ENCODE peak calls at places on chromosomes 5 and 9, in six cellular contexts. Y is A549, G is neural crest cell, L is pancreas, Q is right lobe of liver, R is dorsolateral prefrontal cortex. U is an unnamed sample.

GRCh38 chr5:116444373-116445058 is 130.1 kb downstream of the SEMA6A start:
- DNase-seq in Y (no peak), G (no peak), L (no peak), Q (no peak), R (no peak), U (no peak)

GRCh38 chr5:167290478-167290877 is 1001.0 kb upstream of the WWC1 start:
- DNase-seq in Y (no peak), G (no peak), L (no peak), Q (no peak), R (no peak), U (no peak)

GRCh38 chr9:114501786-114502682 is 3.2 kb downstream of the WHRN start:
- DNase-seq in Y (peak; percentile 53), G (no peak), L (no peak), Q (no peak), R (no peak), U (peak; percentile 63)

GRCh38 chr5:166618555-166618954 is 1672.9 kb upstream of the WWC1 start:
- DNase-seq in Y (no peak), G (no peak), L (no peak), Q (no peak), R (no peak), U (no peak)

GRCh38 chr9:135565141-135565628 is 3.6 kb downstream of the PAEP start:
- DNase-seq in Y (no peak), G (no peak), L (no peak), Q (no peak), R (no peak), U (no peak)

GRCh38 chr5:174991807-174992308 is 267.5 kb downstream of the MSX2 start:
- DNase-seq in Y (no peak), G (no peak), L (no peak), Q (no peak), R (no peak), U (no peak)

GRCh38 chr5:36982146-36982545 is 105.6 kb downstream of the NIPBL start:
- DNase-seq in Y (no peak), G (no peak), L (no peak), Q (no peak), R (no peak), U (peak; percentile 10)

GRCh38 chr9:80964951-80965350 is 724.4 kb downstream of the TLE1 start:
- DNase-seq in Y (no peak), G (no peak), L (no peak), Q (no peak), R (no peak), U (no peak)

GRCh38 chr5:132180134-132180745 is 47.4 kb downstream of the P4HA2 start:
- DNase-seq in Y (peak; percentile 69), G (no peak), L (no peak), Q (no peak), R (no peak), U (peak; percentile 79)

GRCh38 chr9:131122158-131122557 is 3.2 kb upstream of the NUP214 start:
- DNase-seq in Y (no peak), G (no peak), L (no peak), Q (no peak), R (no peak), U (no peak)

GRCh38 chr5:55223988-55224240 is 3.2 kb downstream of the MCIDAS start:
- DNase-seq in Y (no peak), G (no peak), L (no peak), Q (no peak), R (no peak), U (no peak)

GRCh38 chr5:135141303-135142268 is 107.6 kb upstream of the PITX1 start:
- DNase-seq in Y (peak; percentile 37), G (no peak), L (no peak), Q (no peak), R (no peak), U (no peak)

GRCh38 chr9:22037954-22038690 is 29.0 kb upstream of the CDKN2B start:
- DNase-seq in Y (no peak), G (no peak), L (no peak), Q (no peak), R (no peak), U (peak; percentile 59)

GRCh38 chr9:16044116-16044881 is 491.5 kb downstream of the CCDC171 start:
- DNase-seq in Y (no peak), G (no peak), L (no peak), Q (no peak), R (no peak), U (peak; percentile 66)

GRCh38 chr5:72123764-72124163 is 16.5 kb downstream of the MAP1B start:
- DNase-seq in Y (no peak), G (no peak), L (no peak), Q (no peak), R (no peak), U (no peak)

GRCh38 chr9:129567842-129568559 is 52.9 kb downstream of the C9orf50 start:
- DNase-seq in Y (peak; percentile 64), G (no peak), L (no peak), Q (peak; percentile 79), R (no peak), U (peak; percentile 65)

GRCh38 chr9:82247318-82247717 is 258.7 kb downstream of the SPATA31D1 start:
- DNase-seq in Y (no peak), G (no peak), L (no peak), Q (no peak), R (no peak), U (peak; percentile 28)

GRCh38 chr5:29079771-29080170 is 2041.4 kb upstream of the CDH9 start:
- DNase-seq in Y (no peak), G (no peak), L (no peak), Q (no peak), R (no peak), U (no peak)

GRCh38 chr9:132193227-132194110 is 31.6 kb downstream of the NTNG2 start:
- DNase-seq in Y (no peak), G (no peak), L (no peak), Q (no peak), R (no peak), U (no peak)

GRCh38 chr9:120851386-120851922 is 8.7 kb upstream of the PSMD5 start:
- DNase-seq in Y (no peak), G (no peak), L (no peak), Q (no peak), R (no peak), U (no peak)

GRCh38 chr5:92163906-92164305 is 780.8 kb upstream of the ARRDC3 start:
- DNase-seq in Y (no peak), G (no peak), L (no peak), Q (no peak), R (no peak), U (no peak)

DNA sequence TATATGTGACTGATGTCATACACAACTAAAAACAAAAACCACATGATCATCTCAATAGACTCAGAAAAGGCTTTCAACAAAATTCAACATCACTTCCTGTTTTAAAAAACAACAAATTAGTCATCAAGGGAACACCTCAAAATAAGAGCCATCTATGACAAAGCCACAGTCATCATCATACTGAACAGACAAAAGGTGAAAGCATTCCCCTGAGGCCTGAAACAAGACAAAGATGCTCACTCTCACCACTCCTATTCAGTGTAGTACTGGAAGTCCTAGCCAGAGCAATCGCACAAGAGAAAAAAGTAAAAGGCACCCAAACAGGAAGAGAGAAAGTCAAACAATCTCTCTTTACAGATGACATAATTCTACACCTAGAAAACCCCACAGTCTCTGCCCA is 893.5 kb upstream of the EDIL3 start:
- DNase-seq in Y (no peak), G (no peak), L (no peak), Q (no peak), R (no peak), U (no peak)
- TF ChIP-seq CTCF in Y (no peak), G (no peak), L (no peak), Q (no peak), R (no peak), U (no peak)

GRCh38 chr5:176535655-176536131 is 1.5 kb downstream of the RNF44 start:
- DNase-seq in Y (no peak), G (no peak), L (no peak), Q (no peak), R (no peak), U (no peak)

GRCh38 chr5:176536132-176536901 is 885 bp downstream of the RNF44 start:
- DNase-seq in Y (peak; percentile 59), G (peak; percentile 65), L (peak; percentile 76), Q (peak; percentile 82), R (peak; percentile 84), U (peak; percentile 89)

GRCh38 chr5:176537608-176538504 is 654 bp upstream of the RNF44 start:
- DNase-seq in Y (peak; percentile 94), G (peak; percentile 88), L (peak; percentile 97), Q (peak; percentile 98), R (peak; percentile 100), U (peak; percentile 100)

GRCh38 chr5:176538505-176538806 is 1.3 kb upstream of the RNF44 start:
- DNase-seq in Y (no peak), G (no peak), L (no peak), Q (no peak), R (no peak), U (no peak)

DNA sequence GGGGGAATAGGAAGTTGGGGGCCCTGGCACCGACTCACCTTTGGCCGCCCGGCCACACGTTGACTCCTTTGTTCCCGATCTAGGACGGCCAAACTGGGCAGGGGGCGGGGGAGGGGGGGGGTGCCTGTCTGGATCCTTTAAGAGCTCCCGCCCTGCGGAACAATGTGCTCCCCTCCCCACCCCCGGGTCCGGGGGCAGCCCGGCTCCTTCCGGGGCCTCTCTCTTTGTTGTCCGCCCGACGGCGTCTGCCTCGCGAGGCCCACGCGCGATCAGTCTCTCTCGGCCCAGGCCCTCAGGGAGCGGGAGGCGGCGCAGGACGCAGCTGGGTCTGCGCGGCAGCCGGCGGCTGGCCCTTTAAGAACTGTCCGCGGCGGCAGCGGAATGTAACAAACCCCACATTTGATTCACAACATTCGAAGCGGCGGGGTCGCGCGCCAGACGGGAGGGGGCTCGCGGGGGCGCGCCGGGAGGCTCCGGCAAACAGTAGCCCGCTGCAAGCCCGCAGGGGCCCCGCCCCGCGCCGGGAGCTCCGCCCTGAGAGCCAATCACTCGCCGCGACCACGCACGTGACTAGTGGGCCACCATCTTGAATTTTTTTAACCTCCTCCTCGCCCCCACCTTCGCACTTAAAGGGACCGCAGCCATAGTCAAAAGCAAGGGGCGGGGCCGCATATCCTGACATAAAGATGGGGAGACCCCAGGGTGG is at the start of gene RNF44:
- DNase-seq in Y (peak; percentile 84), G (peak; percentile 98), L (peak; percentile 96), Q (peak; percentile 98), R (peak; percentile 98), U (peak; percentile 99)
- TF ChIP-seq CTCF in Y (no peak), G (no peak), L (no peak), Q (no peak), R (no peak), U (no peak)

DNA sequence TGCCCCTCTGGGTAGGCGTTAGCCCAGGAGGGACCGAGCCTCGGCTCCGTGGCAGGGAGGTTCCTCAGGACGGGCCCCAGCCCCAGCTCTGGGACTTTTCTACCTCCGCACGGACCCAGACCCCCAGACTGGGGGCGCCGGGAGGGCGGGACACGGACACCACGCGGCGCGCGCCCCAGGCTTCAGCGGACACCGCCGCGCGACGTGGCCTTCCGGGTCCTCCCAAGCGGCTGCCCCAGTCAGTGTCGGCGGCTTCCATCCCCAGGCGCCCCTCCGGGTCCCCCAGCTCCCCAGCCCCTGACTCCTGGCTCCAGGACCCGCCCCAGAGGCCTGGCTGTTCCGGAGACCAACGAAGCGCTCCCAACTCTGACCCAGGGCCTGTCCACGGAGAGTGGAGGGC is 3.1 kb downstream of the LCNL1 start:
- DNase-seq in Y (no peak), G (no peak), L (no peak), Q (no peak), R (no peak), U (no peak)
- TF ChIP-seq CTCF in Y (no peak), G (no peak), L (no peak), Q (no peak), R (no peak), U (no peak)

DNA sequence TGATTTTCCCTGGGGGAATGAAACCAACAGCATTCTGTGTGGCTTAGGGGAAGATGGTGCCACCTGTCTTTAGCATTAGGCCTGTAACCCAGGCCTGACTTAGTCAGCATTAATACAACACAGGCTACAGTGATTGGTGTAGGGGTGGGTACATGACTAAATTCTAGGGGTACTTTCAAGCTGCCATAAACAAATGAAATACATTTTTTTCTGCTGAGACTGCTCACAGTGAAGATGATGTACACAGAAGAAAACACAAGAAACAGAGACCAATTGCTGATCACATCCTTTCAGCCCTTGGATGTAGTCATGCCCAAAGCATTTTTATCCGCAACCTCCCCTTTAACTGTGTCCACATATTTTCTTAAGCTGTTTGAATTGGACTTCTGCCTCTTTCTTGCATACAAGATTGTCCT is 527.2 kb downstream of the KCTD16 start:
- DNase-seq in Y (no peak), G (no peak), L (no peak), Q (no peak), R (no peak), U (peak; percentile 98)
- TF ChIP-seq CTCF in Y (no peak), G (no peak), L (no peak), Q (no peak), R (no peak), U (peak; percentile 33)